ENCODE peak calls at places on chromosomes 13 and 19, in four cellular contexts. M is stimulated activated CD8-positive, alpha-beta memory T cell treated with anti-CD3 and anti-CD28 coated beads, Interleukin-12 subunit alpha, Interleukin-12 subunit beta, amount 100 ng/mL, for 1 hour; N is HT1080; P is T-helper 17 cell. T is an unnamed sample.

GRCh38 chr19:7326105-7326877 is 22.4 kb upstream of the ARHGEF18 start:
- DNase-seq in N (peak), M (no peak), P (no peak), T (no peak)

GRCh38 chr19:39469567-39469966 is 11.1 kb upstream of the TIMM50 start:
- DNase-seq in M (no peak), N (no peak), P (no peak), T (no peak)

GRCh38 chr19:14556662-14557188 is 15.1 kb downstream of the NDUFB7 start:
- DNase-seq in M (peak), N (peak), P (peak), T (peak)

GRCh38 chr13:104414181-104414580 is 1348.0 kb upstream of the SLC10A2 start:
- DNase-seq in N (no peak), P (no peak), M (no peak), T (no peak)

GRCh38 chr13:113672002-113672651 is 5.1 kb downstream of the GRK1 start:
- DNase-seq in N (no peak), M (no peak), P (no peak), T (no peak)

GRCh38 chr19:54307389-54307788 is 5.6 kb downstream of the LILRA5 start:
- DNase-seq in M (no peak), P (no peak), N (no peak), T (no peak)

GRCh38 chr19:3057275-3057714 is 5.0 kb downstream of the TLE5 start:
- DNase-seq in M (no peak), N (no peak), P (no peak), T (no peak)

GRCh38 chr13:26760835-26761582 is 423 bp upstream of the GPR12 start:
- DNase-seq in P (no peak), N (no peak), M (no peak), T (no peak)

GRCh38 chr19:1699386-1699785 is 47.0 kb upstream of the TCF3 start:
- DNase-seq in P (no peak), M (no peak), N (no peak), T (no peak)

GRCh38 chr13:101618440-101619187 is 166.1 kb downstream of the ITGBL1 start:
- DNase-seq in M (no peak), P (no peak), N (no peak), T (no peak)

GRCh38 chr19:42427313-42427712 is at the start of gene LIPE:
- DNase-seq in N (no peak), M (no peak), P (no peak), T (no peak)

GRCh38 chr19:34692541-34692940 is 15.1 kb downstream of the ZNF302 start:
- DNase-seq in N (peak), P (no peak), M (no peak), T (no peak)

GRCh38 chr13:63408227-63409202 is 1992.9 kb upstream of the PCDH20 start:
- DNase-seq in M (no peak), P (no peak), N (no peak), T (no peak)

GRCh38 chr19:39083599-39083982 is 577 bp upstream of the ACP7 start:
- DNase-seq in P (no peak), N (no peak), M (no peak), T (no peak)

GRCh38 chr13:33279898-33280549 is 5.5 kb downstream of the STARD13 start:
- DNase-seq in M (no peak), P (no peak), N (peak), T (no peak)

GRCh38 chr19:35271546-35271945 is 2.8 kb downstream of the USF2 start:
- DNase-seq in N (no peak), P (no peak), M (no peak), T (no peak)

GRCh38 chr19:44664976-44665375 is 6.3 kb upstream of the CEACAM19 start:
- DNase-seq in P (no peak), M (no peak), N (no peak), T (no peak)

GRCh38 chr19:49014123-49014869 is 2.6 kb downstream of the LHB start:
- DNase-seq in N (no peak), P (no peak), M (no peak), T (no peak)

GRCh38 chr19:53461866-53462265 is 5.7 kb upstream of the ZNF813 start:
- DNase-seq in M (no peak), N (no peak), P (no peak), T (no peak)

GRCh38 chr19:37412700-37413099 is 41.8 kb downstream of the ZNF527 start:
- DNase-seq in N (no peak), M (no peak), P (no peak), T (no peak)

GRCh38 chr19:3658004-3658822 is 31.6 kb upstream of the CACTIN start:
- DNase-seq in M (no peak), N (no peak), P (no peak), T (no peak)

GRCh38 chr13:105127732-105128131 is 1407.7 kb downstream of the EFNB2 start:
- DNase-seq in N (no peak), M (no peak), P (no peak), T (no peak)

GRCh38 chr19:40277356-40277755 is 7.8 kb downstream of the AKT2 start:
- DNase-seq in N (no peak), M (no peak), P (no peak), T (no peak)

GRCh38 chr13:73872397-73872796 is 261.8 kb downstream of the KLF12 start:
- DNase-seq in M (no peak), P (no peak), N (no peak), T (no peak)

GRCh38 chr13:73034901-73035300 is 23.9 kb upstream of the KLF5 start:
- DNase-seq in N (no peak), P (no peak), M (no peak), T (no peak)

GRCh38 chr19:52946322-52947310 is 16.1 kb downstream of the ZNF816 start:
- DNase-seq in P (no peak), M (no peak), N (no peak), T (no peak)

GRCh38 chr13:29472317-29472961 is 123.0 kb downstream of the SLC7A1 start:
- DNase-seq in N (peak), M (peak), P (peak), T (peak)

GRCh38 chr13:40568672-40569350 is 97.6 kb downstream of the FOXO1 start:
- DNase-seq in M (no peak), N (no peak), P (no peak), T (no peak)

GRCh38 chr19:4579389-4579788 is 19.9 kb upstream of the SEMA6B start:
- DNase-seq in M (no peak), N (no peak), P (no peak), T (no peak)

GRCh38 chr13:66618702-66619101 is 611.4 kb downstream of the PCDH9 start:
- DNase-seq in P (no peak), M (no peak), N (peak), T (no peak)

GRCh38 chr13:90918551-90918950 is 428.9 kb upstream of the MIR17HG start:
- DNase-seq in M (no peak), P (no peak), N (peak), T (no peak)

GRCh38 chr13:39410089-39410901 is 192.7 kb downstream of the LHFPL6 start:
- DNase-seq in P (no peak), M (no peak), N (no peak), T (no peak)

GRCh38 chr19:45137179-45137761 is 23.5 kb downstream of the NKPD1 start:
- DNase-seq in P (no peak), M (no peak), N (no peak), T (no peak)

GRCh38 chr19:3387645-3388589 is 21.5 kb downstream of the NFIC start:
- DNase-seq in M (no peak), P (no peak), N (no peak), T (no peak)

GRCh38 chr19:4910594-4911273 is 1.4 kb downstream of the UHRF1 start:
- DNase-seq in P (no peak), N (peak), M (no peak), T (no peak)

GRCh38 chr19:34155686-34156085 is 16.6 kb upstream of the LSM14A start:
- DNase-seq in P (no peak), N (no peak), M (no peak), T (no peak)

GRCh38 chr19:4066176-4066606 is 508 bp downstream of the ZBTB7A start:
- DNase-seq in P (peak), M (no peak), N (no peak), T (peak)

T was measured in activated T-helper 9 cell treated with anti-CD3 and anti-CD28 coated beads, Interleukin-2, amount 50 U/mL, for 16 hours.